ENCODE peak calls at places on chromosomes 12 and 14, in six cellular contexts. H is NCI-H2029; G is IMR-90; J is HTR-8/SVneo; V is GM04504; Z is stimulated activated CD4-positive, alpha-beta T cell treated with anti-CD3 and anti-CD28 coated beads, Interleukin-2, amount 100 ng/mL, for 48 hours. F is an unnamed sample.

GRCh38 chr12:25759752-25760151 is 198.7 kb upstream of the RASSF8 start:
- DNase-seq in H (no peak), Z (no peak), J (no peak), G (peak; percentile 25), V (no peak), F (no peak)

GRCh38 chr12:12696562-12697383 is 790 bp upstream of the GPR19 start:
- DNase-seq in G (peak; percentile 76), H (peak; percentile 88), J (peak; percentile 67), V (peak; percentile 63), Z (peak; percentile 83), F (peak; percentile 92)

GRCh38 chr14:104356738-104357688 is 218.6 kb downstream of the KIF26A start:
- DNase-seq in V (no peak), Z (no peak), H (no peak), J (no peak), G (no peak), F (no peak)

GRCh38 chr12:15788266-15789214 is 648 bp downstream of the EPS8 start:
- DNase-seq in J (peak; percentile 4), G (peak; percentile 45), H (peak; percentile 48), Z (peak; percentile 14), V (no peak), F (peak; percentile 82)

GRCh38 chr12:64004639-64005038 is 160.1 kb downstream of the SRGAP1 start:
- DNase-seq in Z (no peak), J (no peak), V (no peak), G (peak; percentile 78), H (no peak), F (no peak)

GRCh38 chr12:113097716-113098427 is 37.7 kb downstream of the RASAL1 start:
- DNase-seq in G (no peak), H (peak; percentile 71), Z (no peak), J (no peak), V (no peak), F (no peak)

GRCh38 chr12:82931349-82932116 is 244.8 kb downstream of the TMTC2 start:
- DNase-seq in G (no peak), Z (no peak), H (no peak), J (no peak), V (no peak), F (no peak)

GRCh38 chr12:7142809-7143465 is 12.8 kb downstream of the CLSTN3 start:
- DNase-seq in H (no peak), G (no peak), Z (no peak), V (no peak), J (no peak), F (no peak)

GRCh38 chr14:22837059-22837749 is 819 bp downstream of the MMP14 start:
- DNase-seq in H (peak; percentile 68), Z (no peak), J (peak; percentile 19), G (peak; percentile 63), V (no peak), F (peak; percentile 67)

F was measured in ACHN.